ENCODE peak calls at places on chromosome 10, in nine cellular contexts. G is stimulated activated CD8-positive, alpha-beta memory T cell treated with anti-CD3 and anti-CD28 coated beads, Interleukin-4, amount 100 ng/mL, for 1 hour; W is NT2/D1; P is MCF 10A; C is NB4; E is amniotic stem cell; U is NCI-H510A; J is NCI-H446; I is cardiac muscle cell. S is an unnamed sample.

GRCh38 chr10:34217524-34217923 is 597.6 kb downstream of the PARD3 start:
- DNase-seq in G (no peak), W (no peak), P (no peak), C (no peak), E (no peak), U (no peak), J (no peak), I (no peak), S (no peak)

GRCh38 chr10:91298224-91298862 is 77.9 kb downstream of the PCGF5 start:
- DNase-seq in G (peak; percentile 54), W (peak; percentile 82), P (peak; percentile 80), C (peak; percentile 75), E (peak; percentile 71), U (peak; percentile 34), J (peak; percentile 76), I (peak; percentile 87), S (no peak)

GRCh38 chr10:93535293-93535692 is 31.2 kb upstream of the FFAR4 start:
- DNase-seq in G (no peak), W (no peak), P (no peak), C (no peak), E (no peak), U (no peak), J (no peak), I (no peak), S (no peak)

GRCh38 chr10:72846225-72846624 is 47.3 kb upstream of the OIT3 start:
- DNase-seq in G (no peak), W (no peak), P (peak; percentile 86), C (peak; percentile 15), E (no peak), U (no peak), J (no peak), I (peak; percentile 58), S (peak; percentile 73)

GRCh38 chr10:94069884-94070283 is 76.2 kb downstream of the PLCE1 start:
- DNase-seq in G (no peak), W (no peak), P (no peak), C (no peak), E (no peak), U (no peak), J (no peak), I (peak; percentile 52), S (no peak)

GRCh38 chr10:117350905-117351304 is 24.3 kb downstream of the PDZD8 start:
- DNase-seq in G (no peak), W (no peak), P (no peak), C (no peak), E (no peak), U (no peak), J (no peak), I (no peak), S (no peak)

GRCh38 chr10:97888641-97889262 is 39.1 kb downstream of the GOLGA7B start:
- DNase-seq in G (no peak), W (no peak), P (peak; percentile 85), C (peak; percentile 83), E (peak; percentile 52), U (peak; percentile 78), J (peak; percentile 49), I (peak; percentile 21), S (peak; percentile 10)

GRCh38 chr10:115073796-115074195 is 19.4 kb upstream of the ATRNL1 start:
- DNase-seq in G (no peak), W (no peak), P (no peak), C (no peak), E (no peak), U (no peak), J (no peak), I (no peak), S (no peak)

GRCh38 chr10:13820119-13820518 is 233.4 kb downstream of the PRPF18 start:
- DNase-seq in G (no peak), W (no peak), P (no peak), C (no peak), E (no peak), U (no peak), J (no peak), I (no peak), S (no peak)

GRCh38 chr10:80713398-80713928 is 175.8 kb downstream of the SH2D4B start:
- DNase-seq in G (no peak), W (no peak), P (no peak), C (no peak), E (no peak), U (no peak), J (no peak), I (no peak), S (no peak)

GRCh38 chr10:1706256-1706655 is 31.1 kb downstream of the ADARB2 start:
- DNase-seq in G (no peak), W (no peak), P (no peak), C (no peak), E (no peak), U (no peak), J (no peak), I (no peak), S (no peak)

GRCh38 chr10:118031351-118032075 is 15.2 kb downstream of the RAB11FIP2 start:
- DNase-seq in G (no peak), W (no peak), P (no peak), C (no peak), E (no peak), U (no peak), J (no peak), I (no peak), S (no peak)